ENCODE peak calls at places on chromosomes 16 and 17, in ten cellular contexts. One of them, this sample, is unnamed. For H3K27me3, the result is how much of the 10 kb centered on the place peaks cover.

GRCh38 chr17:81173354-81173753 is 7.3 kb upstream of the AATK start:
- DNase-seq in transverse colon: no peak
- DNase-seq in CD4-positive, CD25-positive, alpha-beta regulatory T cell: no peak
- DNase-seq in GM06990: no peak
- DNase-seq in effector memory CD4-positive, alpha-beta T cell: no peak
- DNase-seq in HCT116: no peak
- DNase-seq in left ventricle myocardium inferior: no peak
- DNase-seq in bronchial epithelial cell: no peak
- DNase-seq in thoracic aorta: no peak
- DNase-seq in psoas muscle: no peak
- DNase-seq in this sample: no peak

GRCh38 chr17:14320098-14320497 is 19.2 kb downstream of the HS3ST3B1 start:
- DNase-seq in transverse colon: no peak
- DNase-seq in CD4-positive, CD25-positive, alpha-beta regulatory T cell: no peak
- DNase-seq in GM06990: no peak
- DNase-seq in effector memory CD4-positive, alpha-beta T cell: no peak
- DNase-seq in HCT116: no peak
- DNase-seq in left ventricle myocardium inferior: no peak
- DNase-seq in bronchial epithelial cell: no peak
- DNase-seq in thoracic aorta: no peak
- DNase-seq in psoas muscle: no peak
- DNase-seq in this sample: no peak

GRCh38 chr17:49497147-49498036 is 2.3 kb downstream of the NGFR start:
- DNase-seq in transverse colon: peak
- DNase-seq in CD4-positive, CD25-positive, alpha-beta regulatory T cell: no peak
- DNase-seq in GM06990: no peak
- DNase-seq in effector memory CD4-positive, alpha-beta T cell: no peak
- DNase-seq in HCT116: no peak
- DNase-seq in left ventricle myocardium inferior: peak
- DNase-seq in bronchial epithelial cell: peak
- DNase-seq in thoracic aorta: peak
- DNase-seq in psoas muscle: peak
- DNase-seq in this sample: no peak

GRCh38 chr16:23145186-23145585 is 4.1 kb downstream of the USP31 start:
- DNase-seq in transverse colon: no peak
- DNase-seq in CD4-positive, CD25-positive, alpha-beta regulatory T cell: no peak
- DNase-seq in GM06990: no peak
- DNase-seq in effector memory CD4-positive, alpha-beta T cell: no peak
- DNase-seq in HCT116: no peak
- DNase-seq in left ventricle myocardium inferior: no peak
- DNase-seq in bronchial epithelial cell: peak
- DNase-seq in thoracic aorta: no peak
- DNase-seq in psoas muscle: no peak
- DNase-seq in this sample: no peak

GRCh38 chr16:71526111-71526998 is at the start of gene CHST4:
- DNase-seq in transverse colon: no peak
- DNase-seq in CD4-positive, CD25-positive, alpha-beta regulatory T cell: no peak
- DNase-seq in GM06990: no peak
- DNase-seq in effector memory CD4-positive, alpha-beta T cell: no peak
- DNase-seq in HCT116: no peak
- DNase-seq in left ventricle myocardium inferior: no peak
- DNase-seq in bronchial epithelial cell: peak
- DNase-seq in thoracic aorta: no peak
- DNase-seq in psoas muscle: no peak
- DNase-seq in this sample: no peak

GRCh38 chr16:85699628-85700027 is 10.9 kb upstream of the GINS2 start:
- DNase-seq in transverse colon: no peak
- DNase-seq in CD4-positive, CD25-positive, alpha-beta regulatory T cell: no peak
- DNase-seq in GM06990: no peak
- DNase-seq in effector memory CD4-positive, alpha-beta T cell: no peak
- DNase-seq in HCT116: no peak
- DNase-seq in left ventricle myocardium inferior: peak
- DNase-seq in bronchial epithelial cell: peak
- DNase-seq in thoracic aorta: no peak
- DNase-seq in psoas muscle: no peak
- DNase-seq in this sample: no peak

GRCh38 chr17:31803494-31804213 is 55.4 kb downstream of the COPRS start:
- DNase-seq in transverse colon: peak
- DNase-seq in CD4-positive, CD25-positive, alpha-beta regulatory T cell: no peak
- DNase-seq in GM06990: no peak
- DNase-seq in effector memory CD4-positive, alpha-beta T cell: no peak
- DNase-seq in HCT116: no peak
- DNase-seq in left ventricle myocardium inferior: no peak
- DNase-seq in bronchial epithelial cell: peak
- DNase-seq in thoracic aorta: no peak
- DNase-seq in psoas muscle: no peak
- DNase-seq in this sample: no peak

GRCh38 chr17:28193241-28193640 is 125.8 kb upstream of the TMEM97 start:
- DNase-seq in transverse colon: peak
- DNase-seq in CD4-positive, CD25-positive, alpha-beta regulatory T cell: no peak
- DNase-seq in GM06990: no peak
- DNase-seq in effector memory CD4-positive, alpha-beta T cell: no peak
- DNase-seq in HCT116: no peak
- DNase-seq in left ventricle myocardium inferior: peak
- DNase-seq in bronchial epithelial cell: no peak
- DNase-seq in thoracic aorta: no peak
- DNase-seq in psoas muscle: no peak
- DNase-seq in this sample: peak

GRCh38 chr16:87615621-87616041 is 13.3 kb downstream of the JPH3 start:
- DNase-seq in transverse colon: no peak
- DNase-seq in CD4-positive, CD25-positive, alpha-beta regulatory T cell: no peak
- DNase-seq in GM06990: no peak
- DNase-seq in effector memory CD4-positive, alpha-beta T cell: no peak
- DNase-seq in HCT116: no peak
- DNase-seq in left ventricle myocardium inferior: no peak
- DNase-seq in bronchial epithelial cell: no peak
- DNase-seq in thoracic aorta: no peak
- DNase-seq in psoas muscle: no peak
- DNase-seq in this sample: no peak

GRCh38 chr17:62664336-62665120 is 37.1 kb downstream of the MRC2 start:
- DNase-seq in transverse colon: no peak
- DNase-seq in CD4-positive, CD25-positive, alpha-beta regulatory T cell: no peak
- DNase-seq in GM06990: no peak
- DNase-seq in effector memory CD4-positive, alpha-beta T cell: no peak
- DNase-seq in HCT116: no peak
- DNase-seq in left ventricle myocardium inferior: no peak
- DNase-seq in bronchial epithelial cell: no peak
- DNase-seq in thoracic aorta: no peak
- DNase-seq in psoas muscle: no peak
- DNase-seq in this sample: no peak

GRCh38 chr16:89095401-89095974 is 1.8 kb downstream of the ACSF3 start:
- DNase-seq in transverse colon: no peak
- DNase-seq in CD4-positive, CD25-positive, alpha-beta regulatory T cell: peak
- DNase-seq in GM06990: no peak
- DNase-seq in effector memory CD4-positive, alpha-beta T cell: no peak
- DNase-seq in HCT116: no peak
- DNase-seq in left ventricle myocardium inferior: no peak
- DNase-seq in bronchial epithelial cell: no peak
- DNase-seq in thoracic aorta: no peak
- DNase-seq in psoas muscle: no peak
- DNase-seq in this sample: no peak

GRCh38 chr17:79790805-79791353 is 6.0 kb downstream of the CBX8 start:
- DNase-seq in transverse colon: no peak
- DNase-seq in CD4-positive, CD25-positive, alpha-beta regulatory T cell: no peak
- DNase-seq in GM06990: no peak
- DNase-seq in effector memory CD4-positive, alpha-beta T cell: no peak
- DNase-seq in HCT116: no peak
- DNase-seq in left ventricle myocardium inferior: no peak
- DNase-seq in bronchial epithelial cell: no peak
- DNase-seq in thoracic aorta: no peak
- DNase-seq in psoas muscle: no peak
- DNase-seq in this sample: no peak

GRCh38 chr17:79786930-79787643 is 9.1 kb downstream of the CBX2 start:
- DNase-seq in transverse colon: no peak
- DNase-seq in CD4-positive, CD25-positive, alpha-beta regulatory T cell: no peak
- DNase-seq in GM06990: no peak
- DNase-seq in effector memory CD4-positive, alpha-beta T cell: no peak
- DNase-seq in HCT116: no peak
- DNase-seq in left ventricle myocardium inferior: no peak
- DNase-seq in bronchial epithelial cell: no peak
- DNase-seq in thoracic aorta: no peak
- DNase-seq in psoas muscle: no peak
- DNase-seq in this sample: no peak

GRCh38 chr17:79789943-79790804 is 6.7 kb downstream of the CBX8 start:
- DNase-seq in transverse colon: peak
- DNase-seq in CD4-positive, CD25-positive, alpha-beta regulatory T cell: no peak
- DNase-seq in GM06990: peak
- DNase-seq in effector memory CD4-positive, alpha-beta T cell: no peak
- DNase-seq in HCT116: no peak
- DNase-seq in left ventricle myocardium inferior: no peak
- DNase-seq in bronchial epithelial cell: no peak
- DNase-seq in thoracic aorta: no peak
- DNase-seq in psoas muscle: peak
- DNase-seq in this sample: no peak

GRCh38 chr17:79788455-79788854 is 8.4 kb downstream of the CBX8 start:
- DNase-seq in transverse colon: no peak
- DNase-seq in CD4-positive, CD25-positive, alpha-beta regulatory T cell: no peak
- DNase-seq in GM06990: no peak
- DNase-seq in effector memory CD4-positive, alpha-beta T cell: no peak
- DNase-seq in HCT116: no peak
- DNase-seq in left ventricle myocardium inferior: no peak
- DNase-seq in bronchial epithelial cell: no peak
- DNase-seq in thoracic aorta: no peak
- DNase-seq in psoas muscle: no peak
- DNase-seq in this sample: no peak

DNA sequence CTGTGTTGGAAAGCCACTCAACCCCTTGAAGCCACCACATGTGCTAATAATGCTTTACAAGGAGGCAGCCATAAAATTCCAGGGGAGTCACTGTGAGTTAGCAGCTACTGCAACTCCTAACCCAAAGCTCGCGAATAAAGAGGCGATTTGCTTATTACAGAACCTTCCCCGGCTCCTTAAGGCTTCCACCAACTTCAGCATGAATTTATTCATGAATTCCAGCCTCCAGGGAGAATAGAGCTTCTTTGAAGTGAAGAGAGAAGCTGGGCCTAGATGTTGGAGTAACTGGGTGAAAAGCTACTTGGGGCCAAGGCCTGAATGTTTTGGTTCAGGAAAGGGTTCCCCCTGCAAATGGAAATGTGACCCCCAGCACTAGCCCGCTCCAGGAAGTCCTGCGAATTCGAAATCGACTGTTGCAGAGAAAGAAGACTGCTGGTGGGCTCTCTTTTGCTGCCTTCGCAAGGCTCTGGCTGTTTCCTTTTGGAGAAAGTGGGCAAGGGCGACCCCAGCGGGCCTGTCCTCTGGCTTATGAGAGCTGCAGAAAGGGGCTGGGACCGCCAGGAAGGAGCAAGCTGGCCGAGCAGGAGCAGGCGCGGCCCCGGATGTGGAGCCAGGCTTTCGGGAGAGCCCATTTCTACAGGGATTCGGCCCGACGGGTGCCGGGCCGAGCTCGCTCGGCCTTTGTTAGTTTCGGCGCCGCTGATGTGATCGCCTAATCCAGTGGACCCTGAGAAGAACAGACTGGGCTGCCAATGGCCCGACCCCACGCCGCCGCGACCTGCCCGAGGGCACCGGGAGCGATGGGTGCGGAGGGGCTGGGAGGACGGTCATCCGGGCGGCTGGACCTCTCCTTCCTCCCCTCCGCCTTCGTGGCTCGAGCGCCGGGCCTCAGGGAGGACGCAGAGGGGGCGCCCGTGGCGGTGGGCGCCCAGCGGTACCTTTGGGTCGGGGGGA is 7.6 kb downstream of the CBX8 start:
- DNase-seq in transverse colon: no peak
- DNase-seq in CD4-positive, CD25-positive, alpha-beta regulatory T cell: no peak
- DNase-seq in GM06990: no peak
- DNase-seq in effector memory CD4-positive, alpha-beta T cell: no peak
- DNase-seq in HCT116: no peak
- DNase-seq in left ventricle myocardium inferior: no peak
- DNase-seq in bronchial epithelial cell: no peak
- DNase-seq in thoracic aorta: no peak
- DNase-seq in psoas muscle: no peak
- DNase-seq in this sample: no peak
- H3K27me3 ChIP-seq in transverse colon: half or more
- H3K27me3 ChIP-seq in CD4-positive, CD25-positive, alpha-beta regulatory T cell: under half
- H3K27me3 ChIP-seq in GM06990: under half
- H3K27me3 ChIP-seq in effector memory CD4-positive, alpha-beta T cell: half or more
- H3K27me3 ChIP-seq in HCT116: under half
- H3K27me3 ChIP-seq in left ventricle myocardium inferior: half or more
- H3K27me3 ChIP-seq in bronchial epithelial cell: under half
- H3K27me3 ChIP-seq in thoracic aorta: under half
- H3K27me3 ChIP-seq in psoas muscle: under half
- H3K27me3 ChIP-seq in this sample: under half

GRCh38 chr17:40618754-40619625 is 28.6 kb downstream of the SMARCE1 start:
- DNase-seq in transverse colon: no peak
- DNase-seq in CD4-positive, CD25-positive, alpha-beta regulatory T cell: no peak
- DNase-seq in GM06990: no peak
- DNase-seq in effector memory CD4-positive, alpha-beta T cell: no peak
- DNase-seq in HCT116: no peak
- DNase-seq in left ventricle myocardium inferior: no peak
- DNase-seq in bronchial epithelial cell: no peak
- DNase-seq in thoracic aorta: no peak
- DNase-seq in psoas muscle: peak
- DNase-seq in this sample: peak
- H3K4me3 ChIP-seq in transverse colon: no peak
- H3K4me3 ChIP-seq in CD4-positive, CD25-positive, alpha-beta regulatory T cell: no peak
- H3K4me3 ChIP-seq in GM06990: no peak
- H3K4me3 ChIP-seq in effector memory CD4-positive, alpha-beta T cell: no peak
- H3K4me3 ChIP-seq in HCT116: no peak
- H3K4me3 ChIP-seq in left ventricle myocardium inferior: no peak
- H3K4me3 ChIP-seq in bronchial epithelial cell: no peak
- H3K4me3 ChIP-seq in thoracic aorta: no peak
- H3K4me3 ChIP-seq in psoas muscle: no peak
- H3K4me3 ChIP-seq in this sample: no peak

GRCh38 chr17:66701462-66701861 is 133.5 kb upstream of the CACNG5 start:
- DNase-seq in transverse colon: no peak
- DNase-seq in CD4-positive, CD25-positive, alpha-beta regulatory T cell: no peak
- DNase-seq in GM06990: no peak
- DNase-seq in effector memory CD4-positive, alpha-beta T cell: no peak
- DNase-seq in HCT116: no peak
- DNase-seq in left ventricle myocardium inferior: no peak
- DNase-seq in bronchial epithelial cell: no peak
- DNase-seq in thoracic aorta: no peak
- DNase-seq in psoas muscle: no peak
- DNase-seq in this sample: no peak
- H3K27me3 ChIP-seq in transverse colon: under half
- H3K27me3 ChIP-seq in CD4-positive, CD25-positive, alpha-beta regulatory T cell: under half
- H3K27me3 ChIP-seq in GM06990: under half
- H3K27me3 ChIP-seq in effector memory CD4-positive, alpha-beta T cell: under half
- H3K27me3 ChIP-seq in HCT116: under half
- H3K27me3 ChIP-seq in left ventricle myocardium inferior: under half
- H3K27me3 ChIP-seq in bronchial epithelial cell: under half
- H3K27me3 ChIP-seq in thoracic aorta: under half
- H3K27me3 ChIP-seq in psoas muscle: under half
- H3K27me3 ChIP-seq in this sample: under half

DNA sequence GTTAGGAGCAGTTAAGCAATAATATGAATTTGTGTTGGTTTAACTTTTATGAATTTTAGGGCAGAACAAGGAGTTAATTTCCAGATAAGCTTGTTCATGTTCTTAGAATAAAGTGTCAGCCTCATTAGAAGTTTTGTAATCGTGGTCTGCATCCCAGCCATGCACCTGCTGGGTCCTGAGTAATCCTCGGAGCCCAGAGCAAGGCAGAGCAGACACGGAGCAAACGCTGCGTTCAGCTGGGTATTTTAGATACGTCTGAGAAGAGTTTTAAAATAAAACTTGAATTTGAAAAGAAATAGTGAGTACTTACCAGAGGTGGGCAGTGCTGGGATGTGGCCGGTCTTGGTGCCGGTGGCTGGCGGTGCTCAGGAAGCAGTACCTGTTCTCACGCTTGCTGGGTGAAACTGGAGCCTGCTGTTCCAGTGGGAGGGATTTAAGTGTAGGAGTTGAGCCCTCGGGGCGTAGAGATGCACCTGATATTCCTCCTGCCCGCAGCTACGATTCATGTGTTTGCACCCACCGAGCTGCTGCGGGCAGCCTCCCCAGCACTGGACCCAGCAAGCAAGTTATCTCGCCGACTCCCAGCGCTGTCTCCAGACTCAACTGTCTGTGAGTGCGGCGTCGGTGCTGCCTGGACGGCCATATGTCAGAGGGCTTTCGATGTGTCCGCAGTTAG is at the start of gene ZNF750:
- DNase-seq in transverse colon: no peak
- DNase-seq in CD4-positive, CD25-positive, alpha-beta regulatory T cell: no peak
- DNase-seq in GM06990: no peak
- DNase-seq in effector memory CD4-positive, alpha-beta T cell: no peak
- DNase-seq in HCT116: no peak
- DNase-seq in left ventricle myocardium inferior: no peak
- DNase-seq in bronchial epithelial cell: peak
- DNase-seq in thoracic aorta: no peak
- DNase-seq in psoas muscle: no peak
- DNase-seq in this sample: no peak
- H3K4me3 ChIP-seq in transverse colon: peak
- H3K4me3 ChIP-seq in CD4-positive, CD25-positive, alpha-beta regulatory T cell: no peak
- H3K4me3 ChIP-seq in GM06990: no peak
- H3K4me3 ChIP-seq in effector memory CD4-positive, alpha-beta T cell: no peak
- H3K4me3 ChIP-seq in HCT116: no peak
- H3K4me3 ChIP-seq in left ventricle myocardium inferior: no peak
- H3K4me3 ChIP-seq in bronchial epithelial cell: peak
- H3K4me3 ChIP-seq in thoracic aorta: no peak
- H3K4me3 ChIP-seq in psoas muscle: peak
- H3K4me3 ChIP-seq in this sample: no peak